ENCODE peak calls at places on chromosomes 2 and 18, in five cellular contexts. One of them, this sample, is unnamed.
A peak's percentile ranks its signal among the peaks of the same experiment; 100 is the strongest.

GRCh38 chr2:230614913-230615332 is 97.7 kb upstream of the CAB39 start:
- DNase-seq in heart left ventricle: no peak
- DNase-seq in sigmoid colon: no peak
- DNase-seq in GM23338: peak; percentile 26
- DNase-seq in left ventricle myocardium inferior: no peak
- DNase-seq in this sample: no peak

GRCh38 chr2:139031722-139032121 is 251.5 kb upstream of the NXPH2 start:
- DNase-seq in heart left ventricle: no peak
- DNase-seq in sigmoid colon: no peak
- DNase-seq in GM23338: peak; percentile 34
- DNase-seq in left ventricle myocardium inferior: peak; percentile 7
- DNase-seq in this sample: no peak

GRCh38 chr18:21934766-21935015 is 194.1 kb downstream of the MIB1 start:
- DNase-seq in heart left ventricle: no peak
- DNase-seq in sigmoid colon: no peak
- DNase-seq in GM23338: no peak
- DNase-seq in left ventricle myocardium inferior: no peak
- DNase-seq in this sample: no peak

GRCh38 chr18:45792551-45793294 is 32.8 kb upstream of the SIGLEC15 start:
- DNase-seq in heart left ventricle: no peak
- DNase-seq in sigmoid colon: no peak
- DNase-seq in GM23338: no peak
- DNase-seq in left ventricle myocardium inferior: no peak
- DNase-seq in this sample: no peak

GRCh38 chr2:40101076-40101688 is 322.1 kb upstream of the THUMPD2 start:
- DNase-seq in heart left ventricle: no peak
- DNase-seq in sigmoid colon: no peak
- DNase-seq in GM23338: no peak
- DNase-seq in left ventricle myocardium inferior: no peak
- DNase-seq in this sample: no peak

GRCh38 chr2:120759543-120760331 is 24.1 kb downstream of the GLI2 start:
- DNase-seq in heart left ventricle: peak; percentile 43
- DNase-seq in sigmoid colon: peak; percentile 44
- DNase-seq in GM23338: peak; percentile 51
- DNase-seq in left ventricle myocardium inferior: no peak
- DNase-seq in this sample: no peak

GRCh38 chr18:49435170-49435569 is 25.3 kb downstream of the DYM start:
- DNase-seq in heart left ventricle: no peak
- DNase-seq in sigmoid colon: no peak
- DNase-seq in GM23338: no peak
- DNase-seq in left ventricle myocardium inferior: no peak
- DNase-seq in this sample: no peak

GRCh38 chr2:203328735-203329549 is 748 bp downstream of the ABI2 start:
- DNase-seq in heart left ventricle: peak; percentile 69
- DNase-seq in sigmoid colon: no peak
- DNase-seq in GM23338: peak; percentile 72
- DNase-seq in left ventricle myocardium inferior: peak; percentile 57
- DNase-seq in this sample: no peak

GRCh38 chr2:6679481-6679880 is 186.2 kb downstream of the CMPK2 start:
- DNase-seq in heart left ventricle: no peak
- DNase-seq in sigmoid colon: no peak
- DNase-seq in GM23338: peak; percentile 26
- DNase-seq in left ventricle myocardium inferior: no peak
- DNase-seq in this sample: no peak

GRCh38 chr2:80737047-80737446 is 432.5 kb upstream of the LRRTM1 start:
- DNase-seq in heart left ventricle: no peak
- DNase-seq in sigmoid colon: no peak
- DNase-seq in GM23338: no peak
- DNase-seq in left ventricle myocardium inferior: no peak
- DNase-seq in this sample: no peak

GRCh38 chr2:8086342-8086741 is 595.5 kb upstream of the ID2 start:
- DNase-seq in heart left ventricle: no peak
- DNase-seq in sigmoid colon: no peak
- DNase-seq in GM23338: no peak
- DNase-seq in left ventricle myocardium inferior: no peak
- DNase-seq in this sample: no peak

GRCh38 chr18:75063196-75063595 is 145.7 kb downstream of the PTGR3 start:
- DNase-seq in heart left ventricle: no peak
- DNase-seq in sigmoid colon: no peak
- DNase-seq in GM23338: no peak
- DNase-seq in left ventricle myocardium inferior: no peak
- DNase-seq in this sample: no peak

GRCh38 chr2:181823405-181823804 is 68.1 kb upstream of the ITPRID2 start:
- DNase-seq in heart left ventricle: no peak
- DNase-seq in sigmoid colon: no peak
- DNase-seq in GM23338: no peak
- DNase-seq in left ventricle myocardium inferior: no peak
- DNase-seq in this sample: no peak

GRCh38 chr2:128538401-128538800 is 219.7 kb upstream of the HS6ST1 start:
- DNase-seq in heart left ventricle: no peak
- DNase-seq in sigmoid colon: no peak
- DNase-seq in GM23338: no peak
- DNase-seq in left ventricle myocardium inferior: no peak
- DNase-seq in this sample: no peak

GRCh38 chr2:201859886-201860285 is 53.5 kb downstream of the CDK15 start:
- DNase-seq in heart left ventricle: no peak
- DNase-seq in sigmoid colon: no peak
- DNase-seq in GM23338: no peak
- DNase-seq in left ventricle myocardium inferior: no peak
- DNase-seq in this sample: no peak

GRCh38 chr18:74351354-74351753 is 35.7 kb downstream of the C18orf63 start:
- DNase-seq in heart left ventricle: no peak
- DNase-seq in sigmoid colon: no peak
- DNase-seq in GM23338: no peak
- DNase-seq in left ventricle myocardium inferior: no peak
- DNase-seq in this sample: no peak

GRCh38 chr2:128364441-128364911 is 45.8 kb upstream of the HS6ST1 start:
- DNase-seq in heart left ventricle: peak; percentile 61
- DNase-seq in sigmoid colon: no peak
- DNase-seq in GM23338: no peak
- DNase-seq in left ventricle myocardium inferior: no peak
- DNase-seq in this sample: peak; percentile 55

GRCh38 chr2:190863946-190864345 is 16.7 kb upstream of the GLS start:
- DNase-seq in heart left ventricle: no peak
- DNase-seq in sigmoid colon: no peak
- DNase-seq in GM23338: no peak
- DNase-seq in left ventricle myocardium inferior: no peak
- DNase-seq in this sample: no peak

GRCh38 chr2:64846175-64846574 is 143.0 kb upstream of the SLC1A4 start:
- DNase-seq in heart left ventricle: no peak
- DNase-seq in sigmoid colon: no peak
- DNase-seq in GM23338: no peak
- DNase-seq in left ventricle myocardium inferior: no peak
- DNase-seq in this sample: no peak

GRCh38 chr2:65710779-65711295 is 278.4 kb upstream of the SPRED2 start:
- DNase-seq in heart left ventricle: no peak
- DNase-seq in sigmoid colon: no peak
- DNase-seq in GM23338: peak; percentile 71
- DNase-seq in left ventricle myocardium inferior: no peak
- DNase-seq in this sample: no peak

GRCh38 chr2:47230418-47230817 is 75.3 kb upstream of the STPG4 start:
- DNase-seq in heart left ventricle: no peak
- DNase-seq in sigmoid colon: peak; percentile 93
- DNase-seq in GM23338: no peak
- DNase-seq in left ventricle myocardium inferior: peak; percentile 57
- DNase-seq in this sample: no peak
- H3K4me1 ChIP-seq in heart left ventricle: peaks cover 3% of the 10 kb centered on the region
- H3K4me1 ChIP-seq in sigmoid colon: peaks cover 32% of the 10 kb centered on the region
- H3K4me1 ChIP-seq in GM23338: no peaks in the 10 kb centered on the region
- H3K4me1 ChIP-seq in left ventricle myocardium inferior: peaks cover 28% of the 10 kb centered on the region
- H3K4me1 ChIP-seq in this sample: peaks cover 15% of the 10 kb centered on the region

GRCh38 chr2:148132400-148132799 is 111.5 kb downstream of the MBD5 start:
- DNase-seq in heart left ventricle: no peak
- DNase-seq in sigmoid colon: no peak
- DNase-seq in GM23338: no peak
- DNase-seq in left ventricle myocardium inferior: no peak
- DNase-seq in this sample: no peak

GRCh38 chr2:148136441-148136840 is 115.5 kb downstream of the MBD5 start:
- DNase-seq in heart left ventricle: no peak
- DNase-seq in sigmoid colon: no peak
- DNase-seq in GM23338: no peak
- DNase-seq in left ventricle myocardium inferior: no peak
- DNase-seq in this sample: no peak

GRCh38 chr2:148135705-148136104 is 114.8 kb downstream of the MBD5 start:
- DNase-seq in heart left ventricle: no peak
- DNase-seq in sigmoid colon: no peak
- DNase-seq in GM23338: no peak
- DNase-seq in left ventricle myocardium inferior: no peak
- DNase-seq in this sample: no peak

DNA sequence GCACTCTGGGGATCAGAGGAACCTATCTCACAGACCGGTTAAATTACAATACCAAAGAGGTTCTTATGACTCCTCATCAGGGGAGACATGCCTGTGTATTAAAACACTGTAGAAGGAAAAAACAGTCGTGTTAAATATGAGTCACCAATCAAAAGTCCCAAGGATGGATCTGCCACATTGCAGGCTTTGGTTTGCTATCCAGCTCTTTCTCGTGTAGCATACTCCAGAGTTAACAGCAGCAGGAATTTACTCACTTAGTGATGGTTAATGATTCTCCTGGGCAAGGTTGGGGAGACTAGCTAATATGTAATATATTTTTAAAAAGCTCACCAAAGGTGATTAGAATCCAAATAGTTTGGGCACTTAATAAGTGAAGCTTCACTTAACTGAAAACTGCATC is 109.7 kb downstream of the MBD5 start:
- DNase-seq in heart left ventricle: no peak
- DNase-seq in sigmoid colon: no peak
- DNase-seq in GM23338: peak; percentile 8
- DNase-seq in left ventricle myocardium inferior: no peak
- DNase-seq in this sample: no peak
- H3K4me3 ChIP-seq in heart left ventricle: no peak overlapping the region
- H3K4me3 ChIP-seq in sigmoid colon: no peak overlapping the region
- H3K4me3 ChIP-seq in GM23338: no peak overlapping the region
- H3K4me3 ChIP-seq in left ventricle myocardium inferior: no peak overlapping the region
- H3K4me3 ChIP-seq in this sample: no peak overlapping the region

GRCh38 chr2:86638712-86639111 is 15.0 kb upstream of the RNF103 start:
- DNase-seq in heart left ventricle: no peak
- DNase-seq in sigmoid colon: no peak
- DNase-seq in GM23338: no peak
- DNase-seq in left ventricle myocardium inferior: no peak
- DNase-seq in this sample: no peak
- H3K27ac ChIP-seq in heart left ventricle: no peak overlapping the region
- H3K27ac ChIP-seq in sigmoid colon: no peak overlapping the region
- H3K27ac ChIP-seq in GM23338: no peak overlapping the region
- H3K27ac ChIP-seq in left ventricle myocardium inferior: no peak overlapping the region
- H3K27ac ChIP-seq in this sample: no peak overlapping the region

GRCh38 chr2:9623151-9623550 is 7.6 kb downstream of the YWHAQ start:
- DNase-seq in heart left ventricle: no peak
- DNase-seq in sigmoid colon: no peak
- DNase-seq in GM23338: no peak
- DNase-seq in left ventricle myocardium inferior: no peak
- DNase-seq in this sample: no peak
- H3K4me1 ChIP-seq in heart left ventricle: no peaks in the 10 kb centered on the region
- H3K4me1 ChIP-seq in sigmoid colon: peaks cover 82% of the 10 kb centered on the region
- H3K4me1 ChIP-seq in GM23338: peaks cover 22% of the 10 kb centered on the region
- H3K4me1 ChIP-seq in left ventricle myocardium inferior: peaks cover 89% of the 10 kb centered on the region
- H3K4me1 ChIP-seq in this sample: peaks cover 49% of the 10 kb centered on the region

GRCh38 chr2:119156891-119157773 is 1.4 kb downstream of the C1QL2 start:
- DNase-seq in heart left ventricle: no peak
- DNase-seq in sigmoid colon: no peak
- DNase-seq in GM23338: peak; percentile 57
- DNase-seq in left ventricle myocardium inferior: no peak
- DNase-seq in this sample: no peak

GRCh38 chr2:119155633-119156032 is 2.9 kb downstream of the C1QL2 start:
- DNase-seq in heart left ventricle: no peak
- DNase-seq in sigmoid colon: no peak
- DNase-seq in GM23338: peak; percentile 96
- DNase-seq in left ventricle myocardium inferior: no peak
- DNase-seq in this sample: no peak

GRCh38 chr2:119158563-119159347 is at the start of gene C1QL2:
- DNase-seq in heart left ventricle: no peak
- DNase-seq in sigmoid colon: no peak
- DNase-seq in GM23338: peak; percentile 77
- DNase-seq in left ventricle myocardium inferior: no peak
- DNase-seq in this sample: no peak

GRCh38 chr2:119157850-119158511 is 570 bp downstream of the C1QL2 start:
- DNase-seq in heart left ventricle: no peak
- DNase-seq in sigmoid colon: no peak
- DNase-seq in GM23338: peak; percentile 19
- DNase-seq in left ventricle myocardium inferior: no peak
- DNase-seq in this sample: no peak

GRCh38 chr2:119156105-119156890 is 2.3 kb downstream of the C1QL2 start:
- DNase-seq in heart left ventricle: no peak
- DNase-seq in sigmoid colon: no peak
- DNase-seq in GM23338: peak; percentile 72
- DNase-seq in left ventricle myocardium inferior: no peak
- DNase-seq in this sample: no peak
- H3K4me3 ChIP-seq in heart left ventricle: no peak overlapping the region
- H3K4me3 ChIP-seq in sigmoid colon: no peak overlapping the region
- H3K4me3 ChIP-seq in GM23338: peak overlapping the region; percentile 88
- H3K4me3 ChIP-seq in left ventricle myocardium inferior: no peak overlapping the region
- H3K4me3 ChIP-seq in this sample: no peak overlapping the region

DNA sequence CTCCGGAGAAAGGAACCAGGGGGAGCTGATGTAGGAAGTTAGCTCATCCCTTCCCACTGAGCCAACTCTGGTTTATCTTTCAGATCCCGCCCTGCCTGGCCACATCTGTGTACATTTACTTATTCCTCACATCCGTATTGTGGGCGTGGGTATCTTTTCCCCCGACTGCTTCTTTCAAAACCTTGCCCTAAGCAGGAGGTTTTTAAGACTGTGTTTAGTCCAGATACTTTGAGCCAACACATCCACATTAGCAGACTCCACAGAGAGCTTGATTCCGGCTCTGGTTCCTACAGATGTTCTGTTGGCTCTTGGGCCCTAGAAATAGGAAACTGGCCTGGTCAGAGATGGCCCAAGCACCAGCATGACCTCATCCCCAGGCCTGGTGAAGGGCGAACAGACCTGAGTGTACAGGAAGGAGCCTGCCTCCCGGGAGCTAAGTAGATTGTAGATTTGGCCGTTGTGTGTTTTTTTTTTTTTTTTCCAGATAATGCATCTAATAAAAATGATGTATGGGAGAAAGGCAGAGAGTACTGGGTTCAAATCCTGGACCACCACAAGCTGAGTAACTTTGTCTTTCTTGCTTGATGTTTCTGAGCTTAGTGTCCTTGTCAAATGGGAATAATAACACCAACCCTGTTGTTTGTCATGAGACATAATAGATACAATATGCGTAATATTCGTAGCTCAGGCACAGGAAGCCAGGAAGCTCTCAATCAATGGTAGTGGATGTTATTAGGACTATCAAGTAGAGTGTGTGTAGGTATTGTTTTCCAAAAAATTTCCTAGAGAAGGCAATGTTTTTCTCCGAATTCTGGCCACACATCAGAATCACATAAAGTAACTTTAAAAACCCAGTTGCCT is 92.3 kb downstream of the PRKCE start:
- DNase-seq in heart left ventricle: peak; percentile 72
- DNase-seq in sigmoid colon: peak; percentile 84
- DNase-seq in GM23338: no peak
- DNase-seq in left ventricle myocardium inferior: peak; percentile 69
- DNase-seq in this sample: no peak
- H3K27ac ChIP-seq in heart left ventricle: peak overlapping the region; percentile 69
- H3K27ac ChIP-seq in sigmoid colon: peak overlapping the region; percentile 55
- H3K27ac ChIP-seq in GM23338: no peak overlapping the region
- H3K27ac ChIP-seq in left ventricle myocardium inferior: peak overlapping the region; percentile 78
- H3K27ac ChIP-seq in this sample: no peak overlapping the region